ENCODE peak calls at places on chromosomes 11 and 22, in six cellular contexts. F, Q, N, L, K and W are unnamed samples.

GRCh38 chr11:96267001-96267489 is 76.0 kb downstream of the MAML2 start:
- DNase-seq in F (no peak), Q (no peak), N (no peak), K (no peak), L (no peak), W (no peak)

GRCh38 chr11:100757636-100758035 is 70.5 kb downstream of the ARHGAP42 start:
- DNase-seq in F (no peak), L (no peak), N (no peak), Q (no peak), K (no peak), W (no peak)

GRCh38 chr11:44860967-44861828 is 89.5 kb downstream of the TP53I11 start:
- DNase-seq in Q (no peak), K (no peak), F (no peak), L (no peak), N (no peak), W (no peak)

GRCh38 chr11:58446294-58446693 is 4.3 kb upstream of the OR5B12 start:
- DNase-seq in K (no peak), F (no peak), L (no peak), N (no peak), Q (no peak), W (no peak)

GRCh38 chr11:10600570-10601248 is 32.2 kb upstream of the LYVE1 start:
- DNase-seq in N (no peak), Q (no peak), K (no peak), F (no peak), L (no peak), W (no peak)

GRCh38 chr11:12286606-12287005 is 90.8 kb upstream of the PARVA start:
- DNase-seq in L (no peak), N (no peak), F (no peak), K (no peak), Q (no peak), W (no peak)

GRCh38 chr11:128453444-128454336 is 133.7 kb downstream of the ETS1 start:
- DNase-seq in Q (no peak), F (no peak), L (peak; percentile 89), N (no peak), K (no peak), W (no peak)

GRCh38 chr22:28563636-28564035 is 116.0 kb downstream of the TTC28 start:
- DNase-seq in Q (no peak), L (no peak), F (no peak), K (no peak), N (no peak), W (no peak)

GRCh38 chr11:118234833-118235232 is 10.0 kb upstream of the JAML start:
- DNase-seq in N (no peak), F (no peak), K (no peak), Q (no peak), L (no peak), W (no peak)

GRCh38 chr22:27108425-27109114 is 451.2 kb downstream of the MIAT start:
- DNase-seq in Q (no peak), N (no peak), L (no peak), F (no peak), K (no peak), W (no peak)

GRCh38 chr22:47040486-47041145 is 278.2 kb downstream of the TBC1D22A start:
- DNase-seq in L (no peak), K (no peak), N (no peak), Q (no peak), F (no peak), W (no peak)

GRCh38 chr11:133919330-133920108 is 37.2 kb downstream of the IGSF9B start:
- DNase-seq in F (no peak), K (no peak), N (no peak), Q (no peak), L (no peak), W (no peak)

GRCh38 chr11:66987158-66987620 is 12.1 kb downstream of the C11orf86 start:
- DNase-seq in L (no peak), Q (no peak), F (no peak), N (no peak), K (no peak), W (no peak)

GRCh38 chr22:50471197-50471847 is 3.5 kb downstream of the SBF1 start:
- DNase-seq in Q (no peak), F (no peak), N (no peak), K (no peak), L (no peak), W (no peak)

GRCh38 chr11:69382131-69383128 is 88.5 kb downstream of the MYEOV start:
- DNase-seq in Q (no peak), F (no peak), K (no peak), L (no peak), N (no peak), W (peak; percentile 77)

GRCh38 chr11:8082391-8083087 is 1.5 kb downstream of the TUB start:
- DNase-seq in N (no peak), L (no peak), Q (no peak), F (no peak), K (no peak), W (no peak)

GRCh38 chr11:119116235-119116594 is 5.2 kb upstream of the HINFP start:
- DNase-seq in Q (no peak), L (no peak), N (no peak), F (no peak), K (no peak), W (no peak)

GRCh38 chr22:31142285-31142684 is 2.0 kb upstream of the PLA2G3 start:
- DNase-seq in Q (no peak), K (no peak), N (no peak), L (no peak), F (no peak), W (no peak)

GRCh38 chr22:26568207-26568706 is 21.7 kb downstream of the TPST2 start:
- DNase-seq in Q (no peak), N (no peak), L (no peak), F (no peak), K (no peak), W (peak; percentile 94)

GRCh38 chr11:34053161-34053686 is 1.7 kb downstream of the CAPRIN1 start:
- DNase-seq in Q (peak; percentile 52), F (no peak), K (peak; percentile 67), L (peak; percentile 69), N (peak; percentile 46), W (no peak)

GRCh38 chr22:23743303-23743705 is 7.6 kb downstream of the ZNF70 start:
- DNase-seq in Q (no peak), K (no peak), L (no peak), N (no peak), F (no peak), W (no peak)